ENCODE peak calls at places on chromosomes 13 and 19, in seven cellular contexts. One of them, this sample, is unnamed.
A peak's percentile ranks its signal among the peaks of the same experiment; 100 is the strongest.

GRCh38 chr13:41577437-41577836 is 120.1 kb downstream of the RGCC start:
- DNase-seq in body of pancreas: no peak
- DNase-seq in iPS DF 6.9: no peak
- DNase-seq in heart left ventricle: peak; percentile 33
- DNase-seq in neural progenitor cell: no peak
- DNase-seq in A549: no peak
- DNase-seq in OCI-LY7: no peak
- DNase-seq in this sample: no peak

GRCh38 chr13:99953138-99953755 is 18.3 kb downstream of the ZIC5 start:
- DNase-seq in body of pancreas: no peak
- DNase-seq in iPS DF 6.9: no peak
- DNase-seq in heart left ventricle: no peak
- DNase-seq in neural progenitor cell: no peak
- DNase-seq in A549: no peak
- DNase-seq in OCI-LY7: no peak
- DNase-seq in this sample: no peak

GRCh38 chr13:73335938-73336337 is 277.1 kb downstream of the KLF5 start:
- DNase-seq in body of pancreas: no peak
- DNase-seq in iPS DF 6.9: no peak
- DNase-seq in heart left ventricle: no peak
- DNase-seq in neural progenitor cell: no peak
- DNase-seq in A549: no peak
- DNase-seq in OCI-LY7: no peak
- DNase-seq in this sample: no peak

GRCh38 chr19:20999731-21000352 is 20.6 kb upstream of the ZNF430 start:
- DNase-seq in body of pancreas: peak; percentile 92
- DNase-seq in iPS DF 6.9: peak; percentile 50
- DNase-seq in heart left ventricle: peak; percentile 87
- DNase-seq in neural progenitor cell: peak; percentile 92
- DNase-seq in A549: no peak
- DNase-seq in OCI-LY7: peak; percentile 93
- DNase-seq in this sample: peak; percentile 75

GRCh38 chr19:39146686-39147450 is 21.3 kb downstream of the PAK4 start:
- DNase-seq in body of pancreas: no peak
- DNase-seq in iPS DF 6.9: no peak
- DNase-seq in heart left ventricle: no peak
- DNase-seq in neural progenitor cell: no peak
- DNase-seq in A549: no peak
- DNase-seq in OCI-LY7: no peak
- DNase-seq in this sample: no peak

GRCh38 chr19:17091758-17092333 is 16.3 kb downstream of the MYO9B start:
- DNase-seq in body of pancreas: peak; percentile 15
- DNase-seq in iPS DF 6.9: no peak
- DNase-seq in heart left ventricle: peak; percentile 51
- DNase-seq in neural progenitor cell: no peak
- DNase-seq in A549: no peak
- DNase-seq in OCI-LY7: no peak
- DNase-seq in this sample: no peak

GRCh38 chr13:98301721-98302120 is 124.7 kb upstream of the RNF113B start:
- DNase-seq in body of pancreas: no peak
- DNase-seq in iPS DF 6.9: no peak
- DNase-seq in heart left ventricle: no peak
- DNase-seq in neural progenitor cell: no peak
- DNase-seq in A549: no peak
- DNase-seq in OCI-LY7: no peak
- DNase-seq in this sample: no peak

GRCh38 chr13:30071890-30072817 is 221.7 kb upstream of the UBL3 start:
- DNase-seq in body of pancreas: peak; percentile 93
- DNase-seq in iPS DF 6.9: no peak
- DNase-seq in heart left ventricle: no peak
- DNase-seq in neural progenitor cell: no peak
- DNase-seq in A549: no peak
- DNase-seq in OCI-LY7: no peak
- DNase-seq in this sample: no peak

GRCh38 chr19:49875801-49876421 is 1.2 kb downstream of the AKT1S1 start:
- DNase-seq in body of pancreas: peak; percentile 52
- DNase-seq in iPS DF 6.9: no peak
- DNase-seq in heart left ventricle: peak; percentile 78
- DNase-seq in neural progenitor cell: peak; percentile 83
- DNase-seq in A549: peak; percentile 79
- DNase-seq in OCI-LY7: peak; percentile 76
- DNase-seq in this sample: peak; percentile 56

GRCh38 chr13:96053003-96053703 is at the start of gene UGGT2:
- DNase-seq in body of pancreas: peak; percentile 97
- DNase-seq in iPS DF 6.9: peak; percentile 74
- DNase-seq in heart left ventricle: peak; percentile 95
- DNase-seq in neural progenitor cell: peak; percentile 90
- DNase-seq in A549: peak; percentile 91
- DNase-seq in OCI-LY7: no peak
- DNase-seq in this sample: peak; percentile 99

GRCh38 chr19:44356383-44357111 is at the start of gene ZNF112:
- DNase-seq in body of pancreas: peak; percentile 94
- DNase-seq in iPS DF 6.9: peak; percentile 91
- DNase-seq in heart left ventricle: peak; percentile 91
- DNase-seq in neural progenitor cell: peak; percentile 94
- DNase-seq in A549: peak; percentile 62
- DNase-seq in OCI-LY7: no peak
- DNase-seq in this sample: peak; percentile 91

GRCh38 chr19:55340144-55340783 is 588 bp downstream of the KMT5C start:
- DNase-seq in body of pancreas: peak; percentile 28
- DNase-seq in iPS DF 6.9: no peak
- DNase-seq in heart left ventricle: no peak
- DNase-seq in neural progenitor cell: no peak
- DNase-seq in A549: no peak
- DNase-seq in OCI-LY7: no peak
- DNase-seq in this sample: peak; percentile 37

GRCh38 chr13:71148391-71148790 is 718.6 kb downstream of the DACH1 start:
- DNase-seq in body of pancreas: no peak
- DNase-seq in iPS DF 6.9: no peak
- DNase-seq in heart left ventricle: no peak
- DNase-seq in neural progenitor cell: peak; percentile 72
- DNase-seq in A549: no peak
- DNase-seq in OCI-LY7: no peak
- DNase-seq in this sample: no peak

GRCh38 chr13:113786262-113786841 is 27.3 kb downstream of the TMEM255B start:
- DNase-seq in body of pancreas: no peak
- DNase-seq in iPS DF 6.9: no peak
- DNase-seq in heart left ventricle: no peak
- DNase-seq in neural progenitor cell: no peak
- DNase-seq in A549: no peak
- DNase-seq in OCI-LY7: no peak
- DNase-seq in this sample: no peak

GRCh38 chr19:49690656-49691242 is at the start of gene CPT1C:
- DNase-seq in body of pancreas: peak; percentile 82
- DNase-seq in iPS DF 6.9: no peak
- DNase-seq in heart left ventricle: peak; percentile 82
- DNase-seq in neural progenitor cell: peak; percentile 95
- DNase-seq in A549: no peak
- DNase-seq in OCI-LY7: no peak
- DNase-seq in this sample: peak; percentile 95

GRCh38 chr19:46967578-46968018 is 52.0 kb upstream of the NPAS1 start:
- DNase-seq in body of pancreas: no peak
- DNase-seq in iPS DF 6.9: no peak
- DNase-seq in heart left ventricle: peak; percentile 71
- DNase-seq in neural progenitor cell: no peak
- DNase-seq in A549: no peak
- DNase-seq in OCI-LY7: no peak
- DNase-seq in this sample: no peak

GRCh38 chr19:6035026-6035425 is 57.1 kb upstream of the RANBP3 start:
- DNase-seq in body of pancreas: no peak
- DNase-seq in iPS DF 6.9: no peak
- DNase-seq in heart left ventricle: no peak
- DNase-seq in neural progenitor cell: no peak
- DNase-seq in A549: no peak
- DNase-seq in OCI-LY7: no peak
- DNase-seq in this sample: no peak

GRCh38 chr19:29666634-29667389 is 1.6 kb downstream of the PLEKHF1 start:
- DNase-seq in body of pancreas: peak; percentile 51
- DNase-seq in iPS DF 6.9: no peak
- DNase-seq in heart left ventricle: peak; percentile 75
- DNase-seq in neural progenitor cell: peak; percentile 79
- DNase-seq in A549: no peak
- DNase-seq in OCI-LY7: no peak
- DNase-seq in this sample: no peak

GRCh38 chr13:94433055-94433947 is 46.2 kb downstream of the DCT start:
- DNase-seq in body of pancreas: no peak
- DNase-seq in iPS DF 6.9: no peak
- DNase-seq in heart left ventricle: no peak
- DNase-seq in neural progenitor cell: peak; percentile 31
- DNase-seq in A549: no peak
- DNase-seq in OCI-LY7: no peak
- DNase-seq in this sample: peak; percentile 99

GRCh38 chr19:12801466-12802266 is at the start of the genes PRDX2 and THSD8:
- DNase-seq in body of pancreas: peak; percentile 87
- DNase-seq in iPS DF 6.9: no peak
- DNase-seq in heart left ventricle: peak; percentile 85
- DNase-seq in neural progenitor cell: peak; percentile 93
- DNase-seq in A549: no peak
- DNase-seq in OCI-LY7: peak; percentile 96
- DNase-seq in this sample: peak; percentile 82

GRCh38 chr19:39307822-39308530 is 11.8 kb downstream of the IFNL1 start:
- DNase-seq in body of pancreas: no peak
- DNase-seq in iPS DF 6.9: no peak
- DNase-seq in heart left ventricle: no peak
- DNase-seq in neural progenitor cell: peak; percentile 68
- DNase-seq in A549: no peak
- DNase-seq in OCI-LY7: no peak
- DNase-seq in this sample: no peak

GRCh38 chr13:109243311-109243951 is 543.0 kb downstream of the IRS2 start:
- DNase-seq in body of pancreas: no peak
- DNase-seq in iPS DF 6.9: no peak
- DNase-seq in heart left ventricle: peak; percentile 52
- DNase-seq in neural progenitor cell: no peak
- DNase-seq in A549: peak; percentile 33
- DNase-seq in OCI-LY7: no peak
- DNase-seq in this sample: no peak

GRCh38 chr13:87889241-87889640 is 218.1 kb downstream of the SLITRK5 start:
- DNase-seq in body of pancreas: no peak
- DNase-seq in iPS DF 6.9: no peak
- DNase-seq in heart left ventricle: no peak
- DNase-seq in neural progenitor cell: no peak
- DNase-seq in A549: no peak
- DNase-seq in OCI-LY7: no peak
- DNase-seq in this sample: no peak

GRCh38 chr13:99346328-99347070 is 39.3 kb upstream of the GPR183 start:
- DNase-seq in body of pancreas: no peak
- DNase-seq in iPS DF 6.9: no peak
- DNase-seq in heart left ventricle: no peak
- DNase-seq in neural progenitor cell: no peak
- DNase-seq in A549: no peak
- DNase-seq in OCI-LY7: no peak
- DNase-seq in this sample: no peak

GRCh38 chr13:85709721-85710120 is 89.5 kb downstream of the SLITRK6 start:
- DNase-seq in body of pancreas: no peak
- DNase-seq in iPS DF 6.9: no peak
- DNase-seq in heart left ventricle: no peak
- DNase-seq in neural progenitor cell: no peak
- DNase-seq in A549: no peak
- DNase-seq in OCI-LY7: no peak
- DNase-seq in this sample: no peak

GRCh38 chr13:44268965-44269364 is 104.7 kb upstream of the SERP2 start:
- DNase-seq in body of pancreas: no peak
- DNase-seq in iPS DF 6.9: no peak
- DNase-seq in heart left ventricle: no peak
- DNase-seq in neural progenitor cell: no peak
- DNase-seq in A549: no peak
- DNase-seq in OCI-LY7: no peak
- DNase-seq in this sample: no peak

GRCh38 chr13:44272692-44273091 is 100.9 kb upstream of the SERP2 start:
- DNase-seq in body of pancreas: no peak
- DNase-seq in iPS DF 6.9: no peak
- DNase-seq in heart left ventricle: no peak
- DNase-seq in neural progenitor cell: no peak
- DNase-seq in A549: no peak
- DNase-seq in OCI-LY7: no peak
- DNase-seq in this sample: no peak

GRCh38 chr13:44271915-44272341 is 101.7 kb upstream of the SERP2 start:
- DNase-seq in body of pancreas: peak; percentile 13
- DNase-seq in iPS DF 6.9: no peak
- DNase-seq in heart left ventricle: peak; percentile 43
- DNase-seq in neural progenitor cell: no peak
- DNase-seq in A549: no peak
- DNase-seq in OCI-LY7: no peak
- DNase-seq in this sample: no peak

GRCh38 chr13:44270153-44270552 is 103.5 kb upstream of the SERP2 start:
- DNase-seq in body of pancreas: no peak
- DNase-seq in iPS DF 6.9: no peak
- DNase-seq in heart left ventricle: no peak
- DNase-seq in neural progenitor cell: no peak
- DNase-seq in A549: no peak
- DNase-seq in OCI-LY7: no peak
- DNase-seq in this sample: no peak

GRCh38 chr13:44271031-44271433 is 102.6 kb upstream of the SERP2 start:
- DNase-seq in body of pancreas: no peak
- DNase-seq in iPS DF 6.9: no peak
- DNase-seq in heart left ventricle: no peak
- DNase-seq in neural progenitor cell: no peak
- DNase-seq in A549: no peak
- DNase-seq in OCI-LY7: no peak
- DNase-seq in this sample: no peak
- H3K4me3 ChIP-seq in body of pancreas: no peak overlapping the region
- H3K4me3 ChIP-seq in iPS DF 6.9: no peak overlapping the region
- H3K4me3 ChIP-seq in heart left ventricle: no peak overlapping the region
- H3K4me3 ChIP-seq in neural progenitor cell: no peak overlapping the region
- H3K4me3 ChIP-seq in A549: no peak overlapping the region
- H3K4me3 ChIP-seq in OCI-LY7: no peak overlapping the region
- H3K4me3 ChIP-seq in this sample: no peak overlapping the region

DNA sequence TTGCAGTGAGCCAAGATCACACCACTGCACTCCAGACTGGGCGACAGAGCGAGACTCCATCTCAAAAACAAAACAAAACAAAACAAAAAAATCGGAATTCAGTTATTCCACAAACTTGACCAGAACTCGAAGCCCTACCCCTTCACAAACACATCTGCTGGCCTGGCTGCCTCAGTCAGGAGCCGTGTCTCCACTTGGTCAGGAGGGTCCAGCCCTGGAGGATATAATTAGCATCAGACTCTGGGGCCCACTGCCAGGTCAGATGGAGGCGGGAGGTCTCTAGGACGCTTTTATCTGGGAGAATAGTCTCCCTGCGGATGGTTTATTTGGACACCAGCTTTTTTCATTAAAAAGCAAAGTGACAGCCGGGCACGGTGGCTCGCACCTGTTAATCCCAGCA is 8.0 kb downstream of the ELL start:
- DNase-seq in body of pancreas: no peak
- DNase-seq in iPS DF 6.9: no peak
- DNase-seq in heart left ventricle: peak; percentile 74
- DNase-seq in neural progenitor cell: no peak
- DNase-seq in A549: no peak
- DNase-seq in OCI-LY7: no peak
- DNase-seq in this sample: no peak
- H3K27ac ChIP-seq in body of pancreas: no peak overlapping the region
- H3K27ac ChIP-seq in iPS DF 6.9: no peak overlapping the region
- H3K27ac ChIP-seq in heart left ventricle: peak overlapping the region; percentile 20
- H3K27ac ChIP-seq in neural progenitor cell: no peak overlapping the region
- H3K27ac ChIP-seq in A549: no peak overlapping the region
- H3K27ac ChIP-seq in OCI-LY7: no peak overlapping the region
- H3K27ac ChIP-seq in this sample: no peak overlapping the region

GRCh38 chr19:589693-590395 is at the start of gene HCN2:
- DNase-seq in body of pancreas: no peak
- DNase-seq in iPS DF 6.9: no peak
- DNase-seq in heart left ventricle: no peak
- DNase-seq in neural progenitor cell: no peak
- DNase-seq in A549: no peak
- DNase-seq in OCI-LY7: no peak
- DNase-seq in this sample: no peak
- H3K4me3 ChIP-seq in body of pancreas: no peak within 1 kb of the TSS
- H3K4me3 ChIP-seq in iPS DF 6.9: peak within 1 kb of the TSS; percentile 29
- H3K4me3 ChIP-seq in heart left ventricle: peak within 1 kb of the TSS; percentile 39
- H3K4me3 ChIP-seq in neural progenitor cell: no peak within 1 kb of the TSS
- H3K4me3 ChIP-seq in A549: peak within 1 kb of the TSS; percentile 65
- H3K4me3 ChIP-seq in OCI-LY7: no peak within 1 kb of the TSS
- H3K4me3 ChIP-seq in this sample: peak within 1 kb of the TSS; percentile 30

GRCh38 chr19:11383706-11384048 is 437 bp downstream of the EPOR start:
- DNase-seq in body of pancreas: peak; percentile 22
- DNase-seq in iPS DF 6.9: no peak
- DNase-seq in heart left ventricle: no peak
- DNase-seq in neural progenitor cell: peak; percentile 41
- DNase-seq in A549: no peak
- DNase-seq in OCI-LY7: no peak
- DNase-seq in this sample: no peak
- H3K27ac ChIP-seq in body of pancreas: peak overlapping the region; percentile 55
- H3K27ac ChIP-seq in iPS DF 6.9: no peak overlapping the region
- H3K27ac ChIP-seq in heart left ventricle: no peak overlapping the region
- H3K27ac ChIP-seq in neural progenitor cell: no peak overlapping the region
- H3K27ac ChIP-seq in A549: peak overlapping the region; percentile 73
- H3K27ac ChIP-seq in OCI-LY7: no peak overlapping the region
- H3K27ac ChIP-seq in this sample: no peak overlapping the region

This sample was measured in WERI-Rb-1.